ENCODE peak calls at places on chromosomes 12 and 14, in nine cellular contexts. X is foreskin fibroblast, Q is brain microvascular endothelial cell, B is Peyer's patch, M is GM23248, E is body of pancreas, O is lower leg skin, L is WERI-Rb-1, Z is lung. N is an unnamed sample.

GRCh38 chr12:79098530-79098929 is 234.0 kb downstream of the SYT1 start:
- DNase-seq in B (no peak), M (no peak), X (no peak), Z (no peak), Q (no peak), O (no peak), L (no peak), E (no peak), N (no peak)

GRCh38 chr14:90827919-90828610 is 11.8 kb upstream of the TTC7B start:
- DNase-seq in M (peak; percentile 95), B (peak; percentile 88), E (peak; percentile 95), Z (peak; percentile 92), O (peak; percentile 92), Q (peak; percentile 85), L (peak; percentile 75), X (peak; percentile 87), N (peak; percentile 36)

GRCh38 chr12:113113397-113113796 is 22.2 kb downstream of the RASAL1 start:
- DNase-seq in X (no peak), L (no peak), B (no peak), O (no peak), E (no peak), M (no peak), Z (no peak), Q (no peak), N (no peak)

GRCh38 chr12:18683603-18684002 is 54.2 kb downstream of the PLCZ1 start:
- DNase-seq in M (peak; percentile 78), L (no peak), O (no peak), Q (peak; percentile 51), E (no peak), B (no peak), X (no peak), Z (no peak), N (no peak)

GRCh38 chr12:65536876-65537661 is 258.6 kb downstream of the MSRB3 start:
- DNase-seq in Z (peak; percentile 52), O (no peak), B (no peak), E (peak; percentile 41), Q (peak; percentile 100), M (peak; percentile 98), L (no peak), X (peak; percentile 99), N (peak; percentile 100)

GRCh38 chr12:33703221-33703620 is 263.6 kb upstream of the SYT10 start:
- DNase-seq in E (no peak), Q (no peak), L (no peak), B (no peak), Z (no peak), O (no peak), M (no peak), X (no peak), N (no peak)

GRCh38 chr12:8819676-8819980 is 2.8 kb upstream of the A2ML1 start:
- DNase-seq in E (no peak), Z (no peak), L (no peak), O (no peak), B (no peak), X (no peak), Q (no peak), M (no peak), N (no peak)

GRCh38 chr12:15772405-15773018 is 16.7 kb downstream of the EPS8 start:
- DNase-seq in X (no peak), Z (no peak), E (no peak), B (no peak), M (peak; percentile 55), O (no peak), Q (no peak), L (no peak), N (no peak)

GRCh38 chr12:180445-180844 is 33.5 kb downstream of the SLC6A12 start:
- DNase-seq in L (no peak), B (peak; percentile 33), Z (no peak), O (peak; percentile 42), E (peak; percentile 60), Q (peak; percentile 53), M (no peak), X (no peak), N (no peak)

DNA sequence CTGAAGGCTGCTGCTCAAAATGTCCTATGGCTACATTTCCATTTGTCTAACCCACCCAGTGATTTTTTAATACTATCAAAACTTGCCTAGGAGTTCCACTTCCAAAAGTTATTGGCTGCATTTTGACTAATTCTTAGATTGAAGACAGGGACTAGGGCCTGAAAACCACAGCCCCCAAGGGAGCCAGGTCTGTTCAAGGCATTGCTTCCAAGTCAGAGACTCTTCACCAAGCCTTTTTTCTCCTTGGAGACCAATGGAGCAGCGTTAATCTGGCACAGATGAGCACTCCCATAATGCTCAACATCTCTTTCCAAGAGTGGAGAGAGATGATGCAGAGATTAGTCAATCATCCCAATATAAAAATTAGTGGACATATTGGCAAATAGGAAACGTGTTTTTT is 112.5 kb upstream of the HIF1A start:
- DNase-seq in O (peak; percentile 13), B (no peak), Z (no peak), E (no peak), M (peak; percentile 79), Q (no peak), X (no peak), L (no peak), N (no peak)
- H3K4me3 ChIP-seq in O (no peak overlapping the region), B (no peak overlapping the region), Z (no peak overlapping the region), E (no peak overlapping the region), M (no peak overlapping the region), Q (no peak overlapping the region), X (no peak overlapping the region), L (no peak overlapping the region), N (no peak overlapping the region)

GRCh38 chr14:68238956-68239355 is 419.4 kb downstream of the RAD51B start:
- DNase-seq in O (no peak), E (no peak), B (no peak), Z (no peak), M (no peak), X (no peak), Q (no peak), L (no peak), N (no peak)
- H3K4me3 ChIP-seq in O (no peak overlapping the region), E (no peak overlapping the region), B (no peak overlapping the region), Z (no peak overlapping the region), M (no peak overlapping the region), X (no peak overlapping the region), Q (no peak overlapping the region), L (no peak overlapping the region), N (no peak overlapping the region)

GRCh38 chr12:49055092-49055491 is 5.5 kb downstream of the KMT2D start:
- DNase-seq in B (no peak), O (no peak), E (no peak), M (no peak), X (no peak), L (no peak), Q (no peak), Z (no peak), N (no peak)

GRCh38 chr12:49054096-49054495 is 6.5 kb downstream of the KMT2D start:
- DNase-seq in Z (no peak), M (no peak), B (no peak), Q (no peak), X (no peak), O (no peak), L (no peak), E (no peak), N (no peak)

GRCh38 chr12:49054524-49054923 is 6.1 kb downstream of the KMT2D start:
- DNase-seq in O (no peak), B (no peak), Q (no peak), X (no peak), E (no peak), Z (no peak), L (no peak), M (no peak), N (no peak)

GRCh38 chr12:49057888-49058287 is 2.7 kb downstream of the KMT2D start:
- DNase-seq in L (no peak), E (no peak), Q (no peak), B (no peak), O (no peak), X (no peak), Z (peak; percentile 63), M (peak; percentile 24), N (no peak)

GRCh38 chr12:49055978-49056754 is 4.4 kb downstream of the KMT2D start:
- DNase-seq in X (peak; percentile 74), Q (peak; percentile 81), E (peak; percentile 85), M (peak; percentile 87), O (peak; percentile 82), L (peak; percentile 36), Z (peak; percentile 79), B (peak; percentile 66), N (peak; percentile 41)
- H3K4me3 ChIP-seq in X (peak overlapping the region; percentile 96), Q (peak overlapping the region; percentile 86), E (no peak overlapping the region), M (peak overlapping the region; percentile 98), O (no peak overlapping the region), L (no peak overlapping the region), Z (no peak overlapping the region), B (no peak overlapping the region), N (peak overlapping the region; percentile 88)

GRCh38 chr12:49019435-49020317 is 1.1 kb upstream of the PRKAG1 start:
- DNase-seq in Q (peak; percentile 40), O (no peak), E (peak; percentile 42), X (peak; percentile 19), M (peak; percentile 61), B (peak; percentile 47), L (peak; percentile 61), Z (no peak), N (no peak)
- H3K4me3 ChIP-seq in Q (no peak overlapping the region), O (no peak overlapping the region), E (no peak overlapping the region), X (peak overlapping the region; percentile 95), M (peak overlapping the region; percentile 88), B (peak overlapping the region; percentile 76), L (no peak overlapping the region), Z (no peak overlapping the region), N (no peak overlapping the region)

GRCh38 chr12:27965411-27965810 is 7.1 kb downstream of the PTHLH start:
- DNase-seq in M (peak; percentile 71), X (no peak), E (no peak), B (no peak), Z (no peak), O (no peak), Q (no peak), L (no peak), N (no peak)

GRCh38 chr12:27965966-27966365 is 6.6 kb downstream of the PTHLH start:
- DNase-seq in M (peak; percentile 83), X (peak; percentile 64), O (no peak), Q (no peak), L (no peak), Z (no peak), E (no peak), B (no peak), N (no peak)

GRCh38 chr12:27960822-27961221 is 11.7 kb downstream of the PTHLH start:
- DNase-seq in Q (no peak), O (no peak), L (no peak), X (no peak), E (no peak), B (no peak), Z (no peak), M (no peak), N (no peak)

GRCh38 chr12:27966870-27967269 is 5.7 kb downstream of the PTHLH start:
- DNase-seq in L (no peak), Z (no peak), Q (peak; percentile 91), M (peak; percentile 96), B (no peak), E (no peak), O (no peak), X (peak; percentile 88), N (peak; percentile 79)

DNA sequence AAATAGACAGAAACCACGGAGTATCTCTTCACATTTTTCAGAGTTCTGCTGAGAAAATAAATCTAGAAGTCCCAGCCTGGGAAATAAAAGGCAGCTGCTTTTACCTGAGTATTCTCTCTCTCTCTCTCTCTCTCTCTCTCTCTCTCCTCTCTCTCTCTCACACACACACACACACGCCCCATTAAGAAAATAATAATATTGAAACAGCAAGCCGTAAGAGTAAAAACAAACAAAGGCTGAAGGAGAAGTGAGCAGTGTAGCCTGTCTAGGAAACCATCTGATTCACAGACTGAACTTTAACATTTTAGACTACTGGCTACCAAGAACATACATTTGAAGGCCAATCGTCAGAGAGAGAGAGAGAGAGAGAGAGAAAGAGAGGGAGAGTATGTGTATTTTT is 8.4 kb downstream of the PTHLH start:
- DNase-seq in X (no peak), O (no peak), Z (no peak), E (no peak), Q (no peak), M (no peak), L (no peak), B (no peak), N (no peak)
- H3K4me3 ChIP-seq in X (no peak overlapping the region), O (no peak overlapping the region), Z (no peak overlapping the region), E (no peak overlapping the region), Q (no peak overlapping the region), M (no peak overlapping the region), L (no peak overlapping the region), B (no peak overlapping the region), N (no peak overlapping the region)

N was measured in BJ.